ENCODE peak calls at places on chromosome 13, in eight cellular contexts. B, U, V, I, Y, P, L and E are unnamed samples.

GRCh38 chr13:101092985-101093384 is 323.3 kb downstream of the NALCN start:
- DNase-seq in B (no peak), U (no peak), V (no peak), I (no peak), Y (no peak), P (peak), L (no peak), E (no peak)

GRCh38 chr13:75896271-75896670 is 260.1 kb downstream of the LMO7 start:
- DNase-seq in B (no peak), U (no peak), V (no peak), I (no peak), Y (no peak), P (no peak), L (no peak), E (no peak)

GRCh38 chr13:91247768-91248167 is 99.7 kb upstream of the MIR17HG start:
- DNase-seq in B (peak), U (no peak), V (no peak), I (no peak), Y (no peak), P (peak), L (peak), E (no peak)

GRCh38 chr13:25046274-25046984 is 49.5 kb upstream of the PABPC3 start:
- DNase-seq in B (no peak), U (no peak), V (no peak), I (no peak), Y (no peak), P (no peak), L (peak), E (peak)

GRCh38 chr13:34833562-34834182 is 108.4 kb upstream of the NBEA start:
- DNase-seq in B (peak), U (no peak), V (no peak), I (peak), Y (no peak), P (peak), L (no peak), E (no peak)

GRCh38 chr13:25300861-25301346 is 521 bp upstream of the NUP58 start:
- DNase-seq in B (no peak), U (peak), V (no peak), I (no peak), Y (peak), P (no peak), L (no peak), E (peak)

GRCh38 chr13:99273128-99273527 is 14.9 kb upstream of the GPR18 start:
- DNase-seq in B (no peak), U (no peak), V (no peak), I (no peak), Y (no peak), P (no peak), L (no peak), E (no peak)

GRCh38 chr13:44752184-44752583 is 176.1 kb upstream of the TSC22D1 start:
- DNase-seq in B (no peak), U (no peak), V (no peak), I (no peak), Y (no peak), P (no peak), L (no peak), E (no peak)

GRCh38 chr13:41099986-41100385 is 32.6 kb downstream of the KBTBD6 start:
- DNase-seq in B (no peak), U (no peak), V (no peak), I (no peak), Y (no peak), P (no peak), L (no peak), E (no peak)

GRCh38 chr13:98675837-98676236 is 76.6 kb downstream of the SLC15A1 start:
- DNase-seq in B (no peak), U (no peak), V (no peak), I (no peak), Y (no peak), P (no peak), L (no peak), E (no peak)

GRCh38 chr13:32535140-32535539 is 3.5 kb downstream of the N4BP2L2 start:
- DNase-seq in B (no peak), U (no peak), V (no peak), I (no peak), Y (no peak), P (no peak), L (no peak), E (no peak)

GRCh38 chr13:113742445-113743120 is 16.4 kb upstream of the TMEM255B start:
- DNase-seq in B (no peak), U (no peak), V (no peak), I (no peak), Y (no peak), P (no peak), L (no peak), E (no peak)

GRCh38 chr13:99345345-99345744 is 38.1 kb upstream of the GPR183 start:
- DNase-seq in B (no peak), U (no peak), V (no peak), I (no peak), Y (no peak), P (no peak), L (no peak), E (no peak)

GRCh38 chr13:26653310-26653709 is 95.8 kb downstream of the WASF3 start:
- DNase-seq in B (no peak), U (no peak), V (no peak), I (peak), Y (no peak), P (peak), L (no peak), E (no peak)

GRCh38 chr13:74246398-74246975 is 112.3 kb upstream of the KLF12 start:
- DNase-seq in B (no peak), U (peak), V (no peak), I (no peak), Y (no peak), P (no peak), L (no peak), E (no peak)

GRCh38 chr13:111343186-111343805 is 22.9 kb downstream of the TEX29 start:
- DNase-seq in B (no peak), U (no peak), V (no peak), I (no peak), Y (no peak), P (no peak), L (no peak), E (no peak)

GRCh38 chr13:90171649-90172048 is 1175.8 kb upstream of the MIR17HG start:
- DNase-seq in B (no peak), U (no peak), V (no peak), I (no peak), Y (no peak), P (no peak), L (no peak), E (no peak)

GRCh38 chr13:44266772-44267171 is 106.9 kb upstream of the SERP2 start:
- DNase-seq in B (no peak), U (no peak), V (no peak), I (no peak), Y (no peak), P (no peak), L (no peak), E (no peak)